ENCODE peak calls at places on chromosomes 11 and 22, in eight cellular contexts. W is activated CD8-positive, alpha-beta memory T cell treated with anti-CD3 and anti-CD28 coated beads for 24 hours; Q is NCI-H1105; V is activated CD4-positive, CD25-positive, alpha-beta regulatory T cell treated with anti-CD3 and anti-CD28 coated beads, Interleukin-2, amount 50 U/mL, for 72 hours; N is lung; F is progenitor cell of endocrine pancreas; J is lower leg skin; E is stimulated activated CD4-positive, alpha-beta T cell treated with anti-CD3 and anti-CD28 coated beads, Interleukin-15, amount 100 ng/mL, for 24 hours. S is an unnamed sample.

GRCh38 chr11:68051191-68052136 is 12.6 kb downstream of the TCIRG1 start:
- DNase-seq in W (no peak), Q (no peak), V (no peak), N (no peak), F (no peak), J (no peak), E (no peak), S (no peak)

GRCh38 chr22:23070418-23071162 is at the start of gene GNAZ:
- DNase-seq in W (peak), Q (peak), V (peak), N (no peak), F (no peak), J (peak), E (peak), S (peak)

GRCh38 chr11:5151713-5152153 is 2.8 kb downstream of the OR52A1 start:
- DNase-seq in W (no peak), Q (no peak), V (no peak), N (no peak), F (no peak), J (no peak), E (no peak), S (no peak)

GRCh38 chr22:50697667-50698506 is 25.3 kb downstream of the SHANK3 start:
- DNase-seq in W (no peak), Q (no peak), V (no peak), N (no peak), F (no peak), J (peak), E (no peak), S (no peak)

GRCh38 chr11:128759168-128759567 is 65.3 kb downstream of the FLI1 start:
- DNase-seq in W (no peak), Q (no peak), V (no peak), N (no peak), F (no peak), J (no peak), E (no peak), S (peak)

GRCh38 chr22:35914665-35915476 is 113.8 kb downstream of the RBFOX2 start:
- DNase-seq in W (no peak), Q (peak), V (no peak), N (peak), F (peak), J (no peak), E (no peak), S (no peak)

GRCh38 chr11:115066111-115066660 is 387.9 kb downstream of the NXPE2 start:
- DNase-seq in W (no peak), Q (no peak), V (no peak), N (no peak), F (no peak), J (no peak), E (no peak), S (no peak)

GRCh38 chr22:30607939-30608338 is 965 bp downstream of the TCN2 start:
- DNase-seq in W (no peak), Q (no peak), V (no peak), N (no peak), F (no peak), J (no peak), E (no peak), S (no peak)

GRCh38 chr11:17720796-17721171 is 1.4 kb downstream of the MYOD1 start:
- DNase-seq in W (no peak), Q (peak), V (no peak), N (no peak), F (no peak), J (no peak), E (no peak), S (no peak)

GRCh38 chr11:126229782-126230540 is 18.4 kb downstream of the FAM118B start:
- DNase-seq in W (no peak), Q (no peak), V (no peak), N (no peak), F (no peak), J (no peak), E (no peak), S (no peak)

GRCh38 chr11:15615412-15616096 is 500.8 kb downstream of the INSC start:
- DNase-seq in W (no peak), Q (no peak), V (no peak), N (no peak), F (no peak), J (no peak), E (no peak), S (no peak)

GRCh38 chr22:23431337-23432072 is 148.6 kb downstream of the IGLL1 start:
- DNase-seq in W (no peak), Q (no peak), V (no peak), N (no peak), F (no peak), J (no peak), E (no peak), S (no peak)

GRCh38 chr11:84817998-84818397 is 809.1 kb downstream of the DLG2 start:
- DNase-seq in W (no peak), Q (no peak), V (no peak), N (no peak), F (no peak), J (no peak), E (no peak), S (no peak)

GRCh38 chr11:75532200-75532972 is 6.6 kb upstream of the GDPD5 start:
- DNase-seq in W (peak), Q (peak), V (peak), N (peak), F (peak), J (peak), E (peak), S (peak)

GRCh38 chr11:133476570-133477262 is 55.6 kb downstream of the OPCML start:
- DNase-seq in W (no peak), Q (no peak), V (no peak), N (no peak), F (no peak), J (no peak), E (no peak), S (no peak)

GRCh38 chr11:73230931-73231330 is 12.8 kb downstream of the P2RY2 start:
- DNase-seq in W (peak), Q (no peak), V (no peak), N (no peak), F (no peak), J (peak), E (no peak), S (no peak)